ENCODE peak calls at places on chromosome 22, in eight cellular contexts. B, K, J, H, L, V, N and U are unnamed samples. For H3K9me3, the result is how much of the 10 kb centered on the place peaks cover.

GRCh38 chr22:20227363-20227762 is 40.8 kb downstream of the RTN4R start:
- DNase-seq in K (no peak), J (no peak), N (no peak), B (no peak), H (no peak), V (no peak), L (no peak), U (no peak)

GRCh38 chr22:20488946-20489345 is 6.6 kb downstream of the KLHL22 start:
- DNase-seq in H (no peak), K (no peak), N (no peak), J (no peak), B (no peak), L (no peak), V (no peak), U (no peak)

GRCh38 chr22:50112151-50113118 is 22.6 kb downstream of the MOV10L1 start:
- DNase-seq in N (peak), J (no peak), L (no peak), K (no peak), B (peak), H (no peak), V (peak), U (no peak)

GRCh38 chr22:42717197-42717967 is 3.3 kb downstream of the A4GALT start:
- DNase-seq in H (no peak), K (peak), B (no peak), J (no peak), N (no peak), V (no peak), L (no peak), U (peak)

GRCh38 chr22:29310065-29310862 is 3.8 kb downstream of the GAS2L1 start:
- DNase-seq in V (peak), K (no peak), N (no peak), B (no peak), L (no peak), H (no peak), J (no peak), U (no peak)

GRCh38 chr22:29555065-29555644 is 1.6 kb upstream of the THOC5 start:
- DNase-seq in L (no peak), K (peak), H (no peak), B (no peak), V (peak), J (no peak), N (peak), U (no peak)

GRCh38 chr22:37063436-37064420 is 12.2 kb downstream of the KCTD17 start:
- DNase-seq in L (no peak), N (no peak), J (peak), B (no peak), K (no peak), H (peak), V (peak), U (no peak)

GRCh38 chr22:44823396-44823795 is 71.0 kb downstream of the ARHGAP8 start:
- DNase-seq in K (no peak), J (no peak), B (no peak), N (no peak), L (no peak), H (no peak), V (no peak), U (no peak)

GRCh38 chr22:37636949-37637273 is 2.6 kb upstream of the SH3BP1 start:
- DNase-seq in H (no peak), V (no peak), B (no peak), J (no peak), K (no peak), N (no peak), L (no peak), U (no peak)

GRCh38 chr22:29345932-29346331 is 30.4 kb upstream of the RASL10A start:
- DNase-seq in L (no peak), N (peak), K (no peak), J (no peak), V (no peak), H (no peak), B (no peak), U (no peak)

GRCh38 chr22:45804319-45804985 is 132.8 kb downstream of the ATXN10 start:
- DNase-seq in J (no peak), N (no peak), L (no peak), B (no peak), H (no peak), V (no peak), K (no peak), U (no peak)

GRCh38 chr22:23773247-23774113 is 831 bp downstream of the MMP11 start:
- DNase-seq in N (no peak), B (no peak), H (peak), J (no peak), L (no peak), K (no peak), V (no peak), U (no peak)

GRCh38 chr22:45335021-45335818 is 25.5 kb downstream of the FAM118A start:
- DNase-seq in J (peak), B (no peak), L (no peak), H (no peak), V (peak), N (no peak), K (peak), U (peak)

GRCh38 chr22:35842954-35843353 is 125.3 kb downstream of the APOL5 start:
- DNase-seq in V (peak), J (peak), L (no peak), B (no peak), H (peak), K (peak), N (peak), U (peak)

GRCh38 chr22:27804683-27805297 is 3.2 kb upstream of the MN1 start:
- DNase-seq in V (peak), H (peak), K (peak), B (peak), L (no peak), J (peak), N (peak), U (peak)

GRCh38 chr22:35866646-35867045 is 149.0 kb downstream of the APOL5 start:
- DNase-seq in N (no peak), H (no peak), V (no peak), B (no peak), K (no peak), J (no peak), L (no peak), U (no peak)

GRCh38 chr22:23302171-23303002 is 122.1 kb downstream of the BCR start:
- DNase-seq in L (no peak), H (no peak), N (no peak), V (peak), B (no peak), K (no peak), J (peak), U (no peak)

GRCh38 chr22:21802056-21802455 is 65.4 kb downstream of the MAPK1 start:
- DNase-seq in B (no peak), K (no peak), V (no peak), H (no peak), N (peak), J (no peak), L (no peak), U (no peak)

GRCh38 chr22:25368271-25368670 is 148.8 kb downstream of the CRYBB2 start:
- DNase-seq in L (no peak), N (peak), K (peak), V (no peak), H (no peak), B (peak), J (peak), U (no peak)

GRCh38 chr22:36049678-36049997 is 21.0 kb upstream of the RBFOX2 start:
- DNase-seq in H (no peak), B (no peak), J (no peak), K (no peak), V (no peak), N (no peak), L (no peak), U (no peak)

GRCh38 chr22:50524664-50525103 is 714 bp downstream of the SCO2 start:
- DNase-seq in L (no peak), B (no peak), H (no peak), J (no peak), N (no peak), V (no peak), K (no peak), U (no peak)

GRCh38 chr22:38034884-38035529 is 22.2 kb upstream of the PICK1 start:
- DNase-seq in J (no peak), B (no peak), L (no peak), K (no peak), V (peak), N (no peak), H (no peak), U (no peak)

GRCh38 chr22:17576475-17576874 is 13.2 kb downstream of the SLC25A18 start:
- DNase-seq in B (no peak), H (no peak), V (no peak), J (no peak), N (peak), K (no peak), L (no peak), U (no peak)

GRCh38 chr22:27075028-27075678 is 417.8 kb downstream of the MIAT start:
- DNase-seq in L (no peak), K (no peak), H (peak), N (no peak), J (no peak), V (no peak), B (no peak), U (no peak)

DNA sequence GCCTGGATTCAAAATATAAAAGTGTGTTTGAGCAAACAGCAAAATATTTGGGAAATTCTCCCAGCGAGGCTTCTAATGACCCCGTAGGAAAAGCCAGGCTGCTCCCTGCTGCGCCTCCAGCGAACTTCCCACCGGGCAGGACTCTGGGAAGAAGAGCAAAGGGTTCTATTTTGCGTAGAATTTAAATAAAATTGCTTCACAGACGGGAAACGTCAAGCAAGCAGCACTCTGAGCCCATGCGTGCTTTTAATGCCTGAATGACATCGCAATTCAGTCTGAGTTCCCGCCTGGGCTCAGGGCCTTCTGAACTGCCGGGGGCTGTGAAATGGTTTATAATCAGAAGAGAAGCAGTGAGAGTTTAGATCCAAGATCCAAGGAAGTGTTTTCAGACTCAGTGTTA is 775.1 kb downstream of the BRD1 start:
- DNase-seq in K (no peak), B (no peak), V (no peak), L (no peak), N (no peak), J (no peak), H (no peak), U (no peak)
- H3K9me3 ChIP-seq in K (under half), B (half or more), V (under half), L (under half), N (under half), J (under half), H (under half), U (under half)

GRCh38 chr22:47420211-47420610 is 657.8 kb downstream of the TBC1D22A start:
- DNase-seq in B (no peak), L (no peak), J (no peak), N (no peak), V (no peak), K (no peak), H (no peak), U (no peak)
- H3K9me3 ChIP-seq in B (under half), L (under half), J (under half), N (under half), V (under half), K (under half), H (under half), U (under half)

GRCh38 chr22:39197578-39197977 is 45.1 kb upstream of the CBX7 start:
- DNase-seq in H (no peak), J (no peak), L (no peak), V (no peak), B (no peak), K (no peak), N (no peak), U (no peak)
- H3K9me3 ChIP-seq in H (under half), J (under half), L (under half), V (under half), B (under half), K (under half), N (under half), U (under half)

GRCh38 chr22:47275479-47276218 is 513.2 kb downstream of the TBC1D22A start:
- DNase-seq in K (no peak), L (no peak), J (no peak), B (no peak), V (no peak), N (no peak), H (no peak), U (no peak)
- H3K9me3 ChIP-seq in K (under half), L (under half), J (under half), B (under half), V (under half), N (under half), H (under half), U (under half)